ENCODE peak calls at places on chromosomes 7 and 10, in seven cellular contexts. O is SJSA1; I is GM23248; P is neuronal stem cell; H is tibial artery; G is psoas muscle; C is effector CD4-positive, alpha-beta T cell. N is an unnamed sample.

GRCh38 chr7:82194011-82194410 is 249.6 kb downstream of the CACNA2D1 start:
- DNase-seq in O (no peak), I (peak; percentile 66), P (no peak), H (no peak), G (no peak), C (no peak), N (no peak)

GRCh38 chr7:150992833-150993302 is 2.1 kb downstream of the NOS3 start:
- DNase-seq in O (no peak), I (peak; percentile 49), P (peak; percentile 85), H (no peak), G (peak; percentile 43), C (no peak), N (no peak)

GRCh38 chr10:104301907-104302690 is 33.1 kb downstream of the GSTO2 start:
- DNase-seq in O (no peak), I (peak; percentile 57), P (no peak), H (no peak), G (no peak), C (no peak), N (no peak)

GRCh38 chr7:35446091-35446490 is 192.2 kb upstream of the TBX20 start:
- DNase-seq in O (no peak), I (no peak), P (peak; percentile 36), H (no peak), G (no peak), C (no peak), N (no peak)

GRCh38 chr7:25852249-25852994 is 299.6 kb upstream of the NFE2L3 start:
- DNase-seq in O (no peak), I (peak; percentile 66), P (no peak), H (peak; percentile 76), G (peak; percentile 33), C (no peak), N (no peak)

GRCh38 chr7:127794551-127794950 is 142.6 kb downstream of the SND1 start:
- DNase-seq in O (no peak), I (no peak), P (no peak), H (no peak), G (no peak), C (no peak), N (no peak)

GRCh38 chr7:85896531-85896930 is 709.7 kb upstream of the SEMA3D start:
- DNase-seq in O (no peak), I (no peak), P (no peak), H (no peak), G (no peak), C (no peak), N (no peak)

GRCh38 chr7:92880212-92881090 is 44.1 kb upstream of the CDK6 start:
- DNase-seq in O (no peak), I (no peak), P (no peak), H (no peak), G (no peak), C (no peak), N (peak; percentile 20)

GRCh38 chr7:150857276-150858055 is 5.1 kb downstream of the AOC1 start:
- DNase-seq in O (peak; percentile 40), I (no peak), P (no peak), H (no peak), G (no peak), C (no peak), N (no peak)